ENCODE peak calls at places on chromosomes 13 and 19, in nine cellular contexts. H is AG09319; R is astrocyte of the hippocampus; D is anterior cingulate cortex; B is LHCN-M2; Q is osteoblast; G is iris pigment epithelial cell; O is stimulated activated naive B cell treated with anti-CD40 and anti-IgM and Interleukin-4, amounts not matched to agents 10 μg/mL and 1 μg/mL and 100 μg/mL, for 72 hours; Z is body of pancreas. U is an unnamed sample.

GRCh38 chr13:73765651-73766384 is 368.4 kb downstream of the KLF12 start:
- DNase-seq in G (peak; percentile 77), Q (no peak), R (peak; percentile 81), D (peak; percentile 74), Z (peak; percentile 92), B (peak; percentile 80), O (peak; percentile 51), H (no peak), U (no peak)

GRCh38 chr13:46633416-46633815 is 80.4 kb downstream of the LRCH1 start:
- DNase-seq in Q (peak; percentile 65), B (peak; percentile 96), O (no peak), H (no peak), G (peak; percentile 83), Z (no peak), D (no peak), R (peak; percentile 90), U (no peak)

GRCh38 chr13:34412817-34413365 is 529.2 kb upstream of the NBEA start:
- DNase-seq in R (peak; percentile 44), O (no peak), B (peak; percentile 30), Z (no peak), G (peak; percentile 48), H (no peak), Q (no peak), D (no peak), U (no peak)

GRCh38 chr19:11196406-11197287 is 698 bp downstream of the KANK2 start:
- DNase-seq in D (no peak), Z (peak; percentile 54), R (peak; percentile 63), Q (peak; percentile 99), O (no peak), B (peak; percentile 50), H (no peak), G (peak; percentile 51), U (no peak)

GRCh38 chr19:48506138-48506733 is 5.4 kb downstream of the LMTK3 start:
- DNase-seq in R (no peak), H (peak; percentile 10), Z (no peak), G (peak; percentile 47), D (no peak), Q (peak; percentile 92), O (no peak), B (peak; percentile 54), U (no peak)

GRCh38 chr13:112182831-112183543 is 116.0 kb downstream of the SOX1 start:
- DNase-seq in Z (no peak), R (no peak), Q (no peak), G (no peak), O (no peak), D (no peak), B (no peak), H (no peak), U (no peak)

GRCh38 chr13:46317120-46317519 is 69.9 kb downstream of the RUBCNL start:
- DNase-seq in Q (no peak), O (no peak), G (no peak), R (no peak), B (no peak), D (no peak), H (no peak), Z (no peak), U (no peak)

GRCh38 chr19:21593934-21594844 is 88.8 kb downstream of the ZNF429 start:
- DNase-seq in O (no peak), Q (no peak), G (peak; percentile 22), H (no peak), Z (peak; percentile 42), B (no peak), R (no peak), D (no peak), U (no peak)

GRCh38 chr19:31625575-31625974 is 276.3 kb upstream of the TSHZ3 start:
- DNase-seq in O (no peak), Z (no peak), D (no peak), Q (no peak), G (no peak), H (no peak), R (no peak), B (no peak), U (no peak)

U was measured in suprapubic skin.